ENCODE peak calls at places on chromosomes 13 and 19, in seven cellular contexts. One of them, this sample, is unnamed.

GRCh38 chr19:3163230-3163886 is 15.2 kb upstream of the S1PR4 start:
- DNase-seq in kidney epithelial cell: no peak
- DNase-seq in fibroblast of mammary gland: peak
- DNase-seq in stomach: peak
- DNase-seq in lower leg skin: no peak
- DNase-seq in H9: peak
- DNase-seq in adrenal gland: peak
- DNase-seq in this sample: peak

GRCh38 chr19:55451163-55451521 is 8.0 kb upstream of the SHISA7 start:
- DNase-seq in adrenal gland: no peak
- DNase-seq in stomach: no peak
- DNase-seq in kidney epithelial cell: no peak
- DNase-seq in H9: no peak
- DNase-seq in fibroblast of mammary gland: no peak
- DNase-seq in lower leg skin: no peak
- DNase-seq in this sample: no peak

GRCh38 chr13:33087091-33087490 is 70.9 kb downstream of the KL start:
- DNase-seq in kidney epithelial cell: no peak
- DNase-seq in H9: no peak
- DNase-seq in fibroblast of mammary gland: no peak
- DNase-seq in adrenal gland: no peak
- DNase-seq in stomach: no peak
- DNase-seq in lower leg skin: no peak
- DNase-seq in this sample: no peak

GRCh38 chr19:52734340-52734892 is 428 bp downstream of the ZNF611 start:
- DNase-seq in lower leg skin: no peak
- DNase-seq in fibroblast of mammary gland: peak
- DNase-seq in H9: no peak
- DNase-seq in stomach: peak
- DNase-seq in adrenal gland: no peak
- DNase-seq in kidney epithelial cell: no peak
- DNase-seq in this sample: peak

GRCh38 chr13:109698779-109699178 is 87.6 kb downstream of the IRS2 start:
- DNase-seq in stomach: no peak
- DNase-seq in adrenal gland: no peak
- DNase-seq in lower leg skin: no peak
- DNase-seq in kidney epithelial cell: no peak
- DNase-seq in fibroblast of mammary gland: peak
- DNase-seq in H9: no peak
- DNase-seq in this sample: peak

GRCh38 chr13:111632906-111633305 is 312.5 kb downstream of the TEX29 start:
- DNase-seq in adrenal gland: no peak
- DNase-seq in lower leg skin: peak
- DNase-seq in fibroblast of mammary gland: no peak
- DNase-seq in H9: peak
- DNase-seq in kidney epithelial cell: no peak
- DNase-seq in stomach: no peak
- DNase-seq in this sample: no peak

GRCh38 chr13:53422415-53422814 is 393.8 kb downstream of the OLFM4 start:
- DNase-seq in adrenal gland: no peak
- DNase-seq in H9: no peak
- DNase-seq in kidney epithelial cell: no peak
- DNase-seq in lower leg skin: no peak
- DNase-seq in fibroblast of mammary gland: no peak
- DNase-seq in stomach: no peak
- DNase-seq in this sample: no peak

GRCh38 chr19:2546128-2547032 is 70.5 kb downstream of the GADD45B start:
- DNase-seq in fibroblast of mammary gland: peak
- DNase-seq in adrenal gland: peak
- DNase-seq in lower leg skin: peak
- DNase-seq in stomach: peak
- DNase-seq in H9: peak
- DNase-seq in kidney epithelial cell: no peak
- DNase-seq in this sample: no peak

GRCh38 chr19:17117250-17117789 is 41.7 kb downstream of the MYO9B start:
- DNase-seq in adrenal gland: no peak
- DNase-seq in lower leg skin: no peak
- DNase-seq in H9: no peak
- DNase-seq in stomach: no peak
- DNase-seq in fibroblast of mammary gland: no peak
- DNase-seq in kidney epithelial cell: no peak
- DNase-seq in this sample: no peak

GRCh38 chr19:43464089-43464775 is 1.2 kb downstream of the LYPD3 start:
- DNase-seq in H9: no peak
- DNase-seq in fibroblast of mammary gland: no peak
- DNase-seq in stomach: peak
- DNase-seq in kidney epithelial cell: no peak
- DNase-seq in adrenal gland: no peak
- DNase-seq in lower leg skin: peak
- DNase-seq in this sample: no peak

GRCh38 chr19:33670398-33670797 is 48.6 kb downstream of the CHST8 start:
- DNase-seq in fibroblast of mammary gland: no peak
- DNase-seq in kidney epithelial cell: no peak
- DNase-seq in adrenal gland: no peak
- DNase-seq in lower leg skin: peak
- DNase-seq in H9: no peak
- DNase-seq in stomach: no peak
- DNase-seq in this sample: no peak

GRCh38 chr13:76991432-76991795 is 467 bp upstream of the CLN5 start:
- DNase-seq in stomach: peak
- DNase-seq in fibroblast of mammary gland: no peak
- DNase-seq in kidney epithelial cell: no peak
- DNase-seq in H9: no peak
- DNase-seq in adrenal gland: no peak
- DNase-seq in lower leg skin: peak
- DNase-seq in this sample: peak

GRCh38 chr19:15161028-15161984 is 39.5 kb downstream of the NOTCH3 start:
- DNase-seq in H9: no peak
- DNase-seq in kidney epithelial cell: no peak
- DNase-seq in adrenal gland: no peak
- DNase-seq in stomach: no peak
- DNase-seq in fibroblast of mammary gland: peak
- DNase-seq in lower leg skin: no peak
- DNase-seq in this sample: no peak

GRCh38 chr19:50460161-50460765 is 16.0 kb upstream of the EMC10 start:
- DNase-seq in lower leg skin: no peak
- DNase-seq in adrenal gland: no peak
- DNase-seq in H9: no peak
- DNase-seq in kidney epithelial cell: peak
- DNase-seq in stomach: no peak
- DNase-seq in fibroblast of mammary gland: peak
- DNase-seq in this sample: no peak

GRCh38 chr19:23241433-23241832 is 8.8 kb downstream of the ZNF724 start:
- DNase-seq in lower leg skin: no peak
- DNase-seq in kidney epithelial cell: no peak
- DNase-seq in adrenal gland: no peak
- DNase-seq in H9: no peak
- DNase-seq in fibroblast of mammary gland: no peak
- DNase-seq in stomach: no peak
- DNase-seq in this sample: no peak

GRCh38 chr19:47644199-47644598 is 35.3 kb downstream of the BICRA start:
- DNase-seq in adrenal gland: no peak
- DNase-seq in kidney epithelial cell: no peak
- DNase-seq in stomach: no peak
- DNase-seq in fibroblast of mammary gland: no peak
- DNase-seq in lower leg skin: no peak
- DNase-seq in H9: no peak
- DNase-seq in this sample: no peak

GRCh38 chr13:81874681-81875661 is 1534.0 kb upstream of the SPRY2 start:
- DNase-seq in stomach: no peak
- DNase-seq in lower leg skin: no peak
- DNase-seq in fibroblast of mammary gland: no peak
- DNase-seq in H9: peak
- DNase-seq in kidney epithelial cell: no peak
- DNase-seq in adrenal gland: no peak
- DNase-seq in this sample: peak

GRCh38 chr19:50490991-50491472 is 14.4 kb upstream of the GARIN5A start:
- DNase-seq in lower leg skin: no peak
- DNase-seq in kidney epithelial cell: no peak
- DNase-seq in adrenal gland: no peak
- DNase-seq in stomach: no peak
- DNase-seq in H9: peak
- DNase-seq in fibroblast of mammary gland: no peak
- DNase-seq in this sample: no peak

GRCh38 chr13:64819081-64819480 is 2411.1 kb downstream of the PCDH9 start:
- DNase-seq in kidney epithelial cell: no peak
- DNase-seq in stomach: no peak
- DNase-seq in H9: no peak
- DNase-seq in adrenal gland: no peak
- DNase-seq in fibroblast of mammary gland: no peak
- DNase-seq in lower leg skin: no peak
- DNase-seq in this sample: peak
- TF ChIP-seq CTCF in kidney epithelial cell: no peak
- TF ChIP-seq CTCF in stomach: no peak
- TF ChIP-seq CTCF in H9: peak
- TF ChIP-seq CTCF in adrenal gland: no peak
- TF ChIP-seq CTCF in fibroblast of mammary gland: no peak
- TF ChIP-seq CTCF in lower leg skin: no peak
- TF ChIP-seq CTCF in this sample: no peak

DNA sequence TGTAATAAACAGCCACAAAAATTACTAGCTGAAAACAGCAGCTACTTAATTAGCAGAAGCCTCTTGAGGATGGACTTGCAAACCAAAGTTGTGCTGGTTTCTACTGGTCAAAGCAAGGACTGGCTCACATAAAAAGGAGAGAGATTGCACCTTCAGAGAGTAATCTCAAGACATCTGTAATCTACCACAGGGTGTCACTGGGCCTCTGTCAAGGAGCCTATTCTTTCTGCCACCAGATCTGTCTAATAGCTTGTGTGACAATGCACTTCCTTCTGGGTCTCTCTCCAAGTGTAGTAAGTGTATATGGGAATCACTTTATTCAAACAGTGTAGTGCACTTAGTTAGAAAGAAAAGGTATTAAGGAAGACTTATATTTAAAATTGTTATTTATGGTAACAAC is 24.4 kb upstream of the ZNF561 start:
- DNase-seq in lower leg skin: no peak
- DNase-seq in kidney epithelial cell: no peak
- DNase-seq in fibroblast of mammary gland: no peak
- DNase-seq in H9: no peak
- DNase-seq in stomach: no peak
- DNase-seq in adrenal gland: no peak
- DNase-seq in this sample: peak
- TF ChIP-seq CTCF in lower leg skin: no peak
- TF ChIP-seq CTCF in kidney epithelial cell: no peak
- TF ChIP-seq CTCF in fibroblast of mammary gland: no peak
- TF ChIP-seq CTCF in H9: no peak
- TF ChIP-seq CTCF in stomach: no peak
- TF ChIP-seq CTCF in adrenal gland: no peak
- TF ChIP-seq CTCF in this sample: no peak

GRCh38 chr19:38696733-38697055 is 47.6 kb downstream of the CAPN12 start:
- DNase-seq in H9: no peak
- DNase-seq in fibroblast of mammary gland: no peak
- DNase-seq in adrenal gland: no peak
- DNase-seq in lower leg skin: no peak
- DNase-seq in kidney epithelial cell: no peak
- DNase-seq in stomach: no peak
- DNase-seq in this sample: no peak
- TF ChIP-seq CTCF in H9: no peak
- TF ChIP-seq CTCF in fibroblast of mammary gland: no peak
- TF ChIP-seq CTCF in adrenal gland: no peak
- TF ChIP-seq CTCF in lower leg skin: no peak
- TF ChIP-seq CTCF in kidney epithelial cell: no peak
- TF ChIP-seq CTCF in stomach: no peak
- TF ChIP-seq CTCF in this sample: no peak

DNA sequence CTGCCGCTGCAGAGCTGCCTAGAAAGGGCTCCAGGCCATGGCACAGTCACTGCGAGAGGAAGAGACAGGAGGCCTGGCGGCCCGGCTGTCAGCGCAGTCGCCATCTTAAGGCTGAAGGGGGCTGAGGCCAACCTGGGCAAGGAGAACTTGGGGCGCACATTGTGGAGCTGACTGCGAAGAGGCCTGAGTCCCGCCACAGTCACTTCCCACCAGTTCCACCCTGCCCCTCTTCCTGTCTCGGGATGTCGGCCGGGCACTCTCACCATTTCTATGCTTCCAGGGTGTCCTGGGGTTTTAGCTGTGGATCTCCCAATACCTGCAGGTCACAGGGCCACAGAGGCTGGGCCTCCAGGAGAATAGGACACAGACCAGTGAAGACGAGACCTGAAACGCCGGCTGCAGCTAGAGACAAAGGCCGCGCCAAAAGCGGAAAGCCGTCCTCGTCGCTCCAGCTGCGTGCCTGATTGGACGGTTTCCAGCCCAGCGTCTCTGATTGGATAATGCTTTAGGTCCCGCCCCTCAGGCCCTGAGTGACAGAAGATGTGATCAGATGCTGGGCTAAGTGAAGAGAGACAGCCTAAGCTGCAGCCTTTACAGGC is 71.1 kb downstream of the ZNF486 start:
- DNase-seq in stomach: peak
- DNase-seq in H9: peak
- DNase-seq in fibroblast of mammary gland: peak
- DNase-seq in lower leg skin: peak
- DNase-seq in adrenal gland: peak
- DNase-seq in kidney epithelial cell: peak
- DNase-seq in this sample: peak
- TF ChIP-seq CTCF in stomach: no peak
- TF ChIP-seq CTCF in H9: no peak
- TF ChIP-seq CTCF in fibroblast of mammary gland: no peak
- TF ChIP-seq CTCF in lower leg skin: no peak
- TF ChIP-seq CTCF in adrenal gland: no peak
- TF ChIP-seq CTCF in kidney epithelial cell: no peak
- TF ChIP-seq CTCF in this sample: no peak

GRCh38 chr13:94966380-94966779 is 254.0 kb upstream of the SOX21 start:
- DNase-seq in fibroblast of mammary gland: no peak
- DNase-seq in lower leg skin: no peak
- DNase-seq in stomach: no peak
- DNase-seq in H9: no peak
- DNase-seq in kidney epithelial cell: no peak
- DNase-seq in adrenal gland: no peak
- DNase-seq in this sample: no peak

GRCh38 chr13:94972262-94972661 is 259.9 kb upstream of the SOX21 start:
- DNase-seq in lower leg skin: no peak
- DNase-seq in stomach: no peak
- DNase-seq in adrenal gland: no peak
- DNase-seq in fibroblast of mammary gland: no peak
- DNase-seq in kidney epithelial cell: no peak
- DNase-seq in H9: no peak
- DNase-seq in this sample: no peak

GRCh38 chr13:94968757-94969086 is 256.4 kb upstream of the SOX21 start:
- DNase-seq in lower leg skin: no peak
- DNase-seq in kidney epithelial cell: no peak
- DNase-seq in H9: no peak
- DNase-seq in stomach: no peak
- DNase-seq in adrenal gland: no peak
- DNase-seq in fibroblast of mammary gland: no peak
- DNase-seq in this sample: no peak

GRCh38 chr13:94967183-94968039 is 255.1 kb upstream of the SOX21 start:
- DNase-seq in lower leg skin: no peak
- DNase-seq in H9: peak
- DNase-seq in kidney epithelial cell: no peak
- DNase-seq in stomach: peak
- DNase-seq in fibroblast of mammary gland: no peak
- DNase-seq in adrenal gland: no peak
- DNase-seq in this sample: peak

GRCh38 chr13:94968040-94968756 is 255.9 kb upstream of the SOX21 start:
- DNase-seq in H9: peak
- DNase-seq in fibroblast of mammary gland: no peak
- DNase-seq in adrenal gland: no peak
- DNase-seq in lower leg skin: no peak
- DNase-seq in stomach: no peak
- DNase-seq in kidney epithelial cell: no peak
- DNase-seq in this sample: peak
- TF ChIP-seq CTCF in H9: no peak
- TF ChIP-seq CTCF in fibroblast of mammary gland: no peak
- TF ChIP-seq CTCF in adrenal gland: no peak
- TF ChIP-seq CTCF in lower leg skin: no peak
- TF ChIP-seq CTCF in stomach: no peak
- TF ChIP-seq CTCF in kidney epithelial cell: no peak
- TF ChIP-seq CTCF in this sample: no peak

This sample was measured in epithelial cell of esophagus.